ENCODE peak calls at places on chromosomes 3 and 15, in nine cellular contexts. One of them, this sample, is unnamed.
A peak's percentile ranks its signal among the peaks of the same experiment; 100 is the strongest.

GRCh38 chr3:4656646-4657318 is 163.6 kb downstream of the ITPR1 start:
- ATAC-seq in psoas muscle: no peak
- ATAC-seq in right cardiac atrium: peak; percentile 75
- ATAC-seq in gastrocnemius medialis: no peak
- ATAC-seq in body of pancreas: no peak
- ATAC-seq in upper lobe of right lung: no peak
- ATAC-seq in GM12878: no peak
- ATAC-seq in right lobe of liver: no peak
- ATAC-seq in CD8-positive, alpha-beta T cell: no peak
- ATAC-seq in this sample: no peak

GRCh38 chr3:59469948-59470723 is 420.3 kb upstream of the CFAP20DC start:
- ATAC-seq in psoas muscle: no peak
- ATAC-seq in right cardiac atrium: no peak
- ATAC-seq in gastrocnemius medialis: no peak
- ATAC-seq in body of pancreas: no peak
- ATAC-seq in upper lobe of right lung: no peak
- ATAC-seq in GM12878: no peak
- ATAC-seq in right lobe of liver: no peak
- ATAC-seq in CD8-positive, alpha-beta T cell: no peak
- ATAC-seq in this sample: no peak

GRCh38 chr15:67100808-67101581 is 35.6 kb downstream of the SMAD3 start:
- ATAC-seq in psoas muscle: peak; percentile 32
- ATAC-seq in right cardiac atrium: no peak
- ATAC-seq in gastrocnemius medialis: no peak
- ATAC-seq in body of pancreas: no peak
- ATAC-seq in upper lobe of right lung: no peak
- ATAC-seq in GM12878: peak; percentile 78
- ATAC-seq in right lobe of liver: no peak
- ATAC-seq in CD8-positive, alpha-beta T cell: peak; percentile 41
- ATAC-seq in this sample: no peak

GRCh38 chr3:128780438-128780837 is 54.5 kb downstream of the RAB7A start:
- ATAC-seq in psoas muscle: peak; percentile 33
- ATAC-seq in right cardiac atrium: peak; percentile 19
- ATAC-seq in gastrocnemius medialis: peak; percentile 47
- ATAC-seq in body of pancreas: no peak
- ATAC-seq in upper lobe of right lung: peak; percentile 45
- ATAC-seq in GM12878: no peak
- ATAC-seq in right lobe of liver: no peak
- ATAC-seq in CD8-positive, alpha-beta T cell: no peak
- ATAC-seq in this sample: no peak

GRCh38 chr15:101089579-101090459 is 162.0 kb downstream of the CHSY1 start:
- ATAC-seq in psoas muscle: no peak
- ATAC-seq in right cardiac atrium: peak; percentile 3
- ATAC-seq in gastrocnemius medialis: no peak
- ATAC-seq in body of pancreas: no peak
- ATAC-seq in upper lobe of right lung: no peak
- ATAC-seq in GM12878: no peak
- ATAC-seq in right lobe of liver: no peak
- ATAC-seq in CD8-positive, alpha-beta T cell: no peak
- ATAC-seq in this sample: no peak

GRCh38 chr3:111737712-111738097 is 121.4 kb upstream of the PHLDB2 start:
- ATAC-seq in psoas muscle: peak; percentile 84
- ATAC-seq in right cardiac atrium: peak; percentile 88
- ATAC-seq in gastrocnemius medialis: peak; percentile 80
- ATAC-seq in body of pancreas: peak; percentile 83
- ATAC-seq in upper lobe of right lung: peak; percentile 78
- ATAC-seq in GM12878: peak; percentile 73
- ATAC-seq in right lobe of liver: peak; percentile 62
- ATAC-seq in CD8-positive, alpha-beta T cell: no peak
- ATAC-seq in this sample: peak; percentile 88

GRCh38 chr3:156726456-156726855 is 52.1 kb downstream of the TIPARP start:
- ATAC-seq in psoas muscle: no peak
- ATAC-seq in right cardiac atrium: no peak
- ATAC-seq in gastrocnemius medialis: no peak
- ATAC-seq in body of pancreas: no peak
- ATAC-seq in upper lobe of right lung: no peak
- ATAC-seq in GM12878: no peak
- ATAC-seq in right lobe of liver: no peak
- ATAC-seq in CD8-positive, alpha-beta T cell: no peak
- ATAC-seq in this sample: no peak

GRCh38 chr3:42867138-42867537 is 8.5 kb downstream of the CYP8B1 start:
- ATAC-seq in psoas muscle: no peak
- ATAC-seq in right cardiac atrium: no peak
- ATAC-seq in gastrocnemius medialis: no peak
- ATAC-seq in body of pancreas: no peak
- ATAC-seq in upper lobe of right lung: no peak
- ATAC-seq in GM12878: no peak
- ATAC-seq in right lobe of liver: peak; percentile 37
- ATAC-seq in CD8-positive, alpha-beta T cell: no peak
- ATAC-seq in this sample: no peak

GRCh38 chr15:74897300-74897701 is 7.5 kb downstream of the MPI start:
- ATAC-seq in psoas muscle: no peak
- ATAC-seq in right cardiac atrium: peak; percentile 47
- ATAC-seq in gastrocnemius medialis: no peak
- ATAC-seq in body of pancreas: no peak
- ATAC-seq in upper lobe of right lung: no peak
- ATAC-seq in GM12878: no peak
- ATAC-seq in right lobe of liver: no peak
- ATAC-seq in CD8-positive, alpha-beta T cell: no peak
- ATAC-seq in this sample: no peak

GRCh38 chr3:129500334-129500658 is 28.1 kb upstream of the RHO start:
- ATAC-seq in psoas muscle: no peak
- ATAC-seq in right cardiac atrium: no peak
- ATAC-seq in gastrocnemius medialis: no peak
- ATAC-seq in body of pancreas: no peak
- ATAC-seq in upper lobe of right lung: no peak
- ATAC-seq in GM12878: no peak
- ATAC-seq in right lobe of liver: peak; percentile 63
- ATAC-seq in CD8-positive, alpha-beta T cell: no peak
- ATAC-seq in this sample: no peak

GRCh38 chr3:128481438-128481942 is 11.5 kb downstream of the GATA2 start:
- ATAC-seq in psoas muscle: peak; percentile 55
- ATAC-seq in right cardiac atrium: peak; percentile 62
- ATAC-seq in gastrocnemius medialis: peak; percentile 30
- ATAC-seq in body of pancreas: peak; percentile 19
- ATAC-seq in upper lobe of right lung: peak; percentile 4
- ATAC-seq in GM12878: no peak
- ATAC-seq in right lobe of liver: no peak
- ATAC-seq in CD8-positive, alpha-beta T cell: no peak
- ATAC-seq in this sample: peak; percentile 34

GRCh38 chr3:122803977-122804376 is 9.1 kb downstream of the SLC49A4 start:
- ATAC-seq in psoas muscle: no peak
- ATAC-seq in right cardiac atrium: no peak
- ATAC-seq in gastrocnemius medialis: no peak
- ATAC-seq in body of pancreas: no peak
- ATAC-seq in upper lobe of right lung: no peak
- ATAC-seq in GM12878: no peak
- ATAC-seq in right lobe of liver: no peak
- ATAC-seq in CD8-positive, alpha-beta T cell: no peak
- ATAC-seq in this sample: no peak

GRCh38 chr3:141427764-141428163 is 59.1 kb upstream of the RASA2 start:
- ATAC-seq in psoas muscle: no peak
- ATAC-seq in right cardiac atrium: no peak
- ATAC-seq in gastrocnemius medialis: no peak
- ATAC-seq in body of pancreas: peak; percentile 28
- ATAC-seq in upper lobe of right lung: no peak
- ATAC-seq in GM12878: no peak
- ATAC-seq in right lobe of liver: no peak
- ATAC-seq in CD8-positive, alpha-beta T cell: no peak
- ATAC-seq in this sample: no peak

GRCh38 chr3:15535757-15536156 is 14.3 kb upstream of the COLQ start:
- ATAC-seq in psoas muscle: no peak
- ATAC-seq in right cardiac atrium: no peak
- ATAC-seq in gastrocnemius medialis: no peak
- ATAC-seq in body of pancreas: no peak
- ATAC-seq in upper lobe of right lung: peak; percentile 44
- ATAC-seq in GM12878: peak; percentile 81
- ATAC-seq in right lobe of liver: no peak
- ATAC-seq in CD8-positive, alpha-beta T cell: peak; percentile 81
- ATAC-seq in this sample: no peak

GRCh38 chr3:184373422-184373821 is 4.6 kb downstream of the THPO start:
- ATAC-seq in psoas muscle: no peak
- ATAC-seq in right cardiac atrium: peak; percentile 22
- ATAC-seq in gastrocnemius medialis: no peak
- ATAC-seq in body of pancreas: no peak
- ATAC-seq in upper lobe of right lung: no peak
- ATAC-seq in GM12878: no peak
- ATAC-seq in right lobe of liver: no peak
- ATAC-seq in CD8-positive, alpha-beta T cell: no peak
- ATAC-seq in this sample: peak; percentile 82

GRCh38 chr15:58313810-58314592 is 117.8 kb upstream of the LIPC start:
- ATAC-seq in psoas muscle: no peak
- ATAC-seq in right cardiac atrium: no peak
- ATAC-seq in gastrocnemius medialis: no peak
- ATAC-seq in body of pancreas: no peak
- ATAC-seq in upper lobe of right lung: no peak
- ATAC-seq in GM12878: no peak
- ATAC-seq in right lobe of liver: no peak
- ATAC-seq in CD8-positive, alpha-beta T cell: peak; percentile 59
- ATAC-seq in this sample: no peak

GRCh38 chr15:74785716-74786032 is 3.8 kb downstream of the CSK start:
- ATAC-seq in psoas muscle: no peak
- ATAC-seq in right cardiac atrium: no peak
- ATAC-seq in gastrocnemius medialis: no peak
- ATAC-seq in body of pancreas: no peak
- ATAC-seq in upper lobe of right lung: no peak
- ATAC-seq in GM12878: peak; percentile 2
- ATAC-seq in right lobe of liver: no peak
- ATAC-seq in CD8-positive, alpha-beta T cell: no peak
- ATAC-seq in this sample: no peak

GRCh38 chr3:188335656-188336055 is 181.7 kb downstream of the LPP start:
- ATAC-seq in psoas muscle: no peak
- ATAC-seq in right cardiac atrium: no peak
- ATAC-seq in gastrocnemius medialis: no peak
- ATAC-seq in body of pancreas: no peak
- ATAC-seq in upper lobe of right lung: no peak
- ATAC-seq in GM12878: no peak
- ATAC-seq in right lobe of liver: no peak
- ATAC-seq in CD8-positive, alpha-beta T cell: no peak
- ATAC-seq in this sample: no peak

GRCh38 chr3:165195226-165195625 is 958 bp downstream of the SLITRK3 start:
- ATAC-seq in psoas muscle: no peak
- ATAC-seq in right cardiac atrium: no peak
- ATAC-seq in gastrocnemius medialis: no peak
- ATAC-seq in body of pancreas: peak; percentile 43
- ATAC-seq in upper lobe of right lung: no peak
- ATAC-seq in GM12878: no peak
- ATAC-seq in right lobe of liver: peak; percentile 20
- ATAC-seq in CD8-positive, alpha-beta T cell: no peak
- ATAC-seq in this sample: no peak
- H3K4me3 ChIP-seq in psoas muscle: peak overlapping the region; percentile 59
- H3K4me3 ChIP-seq in right cardiac atrium: peak overlapping the region; percentile 29
- H3K4me3 ChIP-seq in gastrocnemius medialis: peak overlapping the region; percentile 65
- H3K4me3 ChIP-seq in body of pancreas: no peak overlapping the region
- H3K4me3 ChIP-seq in upper lobe of right lung: peak overlapping the region; percentile 31
- H3K4me3 ChIP-seq in GM12878: no peak overlapping the region
- H3K4me3 ChIP-seq in right lobe of liver: peak overlapping the region; percentile 54
- H3K4me3 ChIP-seq in CD8-positive, alpha-beta T cell: no peak overlapping the region
- H3K4me3 ChIP-seq in this sample: peak overlapping the region; percentile 66

GRCh38 chr3:126257984-126258383 is 77.6 kb upstream of the ALDH1L1 start:
- ATAC-seq in psoas muscle: no peak
- ATAC-seq in right cardiac atrium: no peak
- ATAC-seq in gastrocnemius medialis: no peak
- ATAC-seq in body of pancreas: no peak
- ATAC-seq in upper lobe of right lung: no peak
- ATAC-seq in GM12878: no peak
- ATAC-seq in right lobe of liver: no peak
- ATAC-seq in CD8-positive, alpha-beta T cell: no peak
- ATAC-seq in this sample: no peak
- H3K4me3 ChIP-seq in psoas muscle: no peak overlapping the region
- H3K4me3 ChIP-seq in right cardiac atrium: no peak overlapping the region
- H3K4me3 ChIP-seq in gastrocnemius medialis: no peak overlapping the region
- H3K4me3 ChIP-seq in body of pancreas: no peak overlapping the region
- H3K4me3 ChIP-seq in upper lobe of right lung: no peak overlapping the region
- H3K4me3 ChIP-seq in GM12878: no peak overlapping the region
- H3K4me3 ChIP-seq in right lobe of liver: no peak overlapping the region
- H3K4me3 ChIP-seq in CD8-positive, alpha-beta T cell: no peak overlapping the region
- H3K4me3 ChIP-seq in this sample: no peak overlapping the region

GRCh38 chr3:138862924-138863775 is 28.4 kb upstream of the PIK3CB start:
- ATAC-seq in psoas muscle: peak; percentile 84
- ATAC-seq in right cardiac atrium: peak; percentile 84
- ATAC-seq in gastrocnemius medialis: peak; percentile 87
- ATAC-seq in body of pancreas: peak; percentile 93
- ATAC-seq in upper lobe of right lung: peak; percentile 74
- ATAC-seq in GM12878: peak; percentile 69
- ATAC-seq in right lobe of liver: peak; percentile 94
- ATAC-seq in CD8-positive, alpha-beta T cell: no peak
- ATAC-seq in this sample: peak; percentile 67

GRCh38 chr3:138861755-138862333 is 27.1 kb upstream of the PIK3CB start:
- ATAC-seq in psoas muscle: no peak
- ATAC-seq in right cardiac atrium: no peak
- ATAC-seq in gastrocnemius medialis: no peak
- ATAC-seq in body of pancreas: no peak
- ATAC-seq in upper lobe of right lung: no peak
- ATAC-seq in GM12878: no peak
- ATAC-seq in right lobe of liver: no peak
- ATAC-seq in CD8-positive, alpha-beta T cell: no peak
- ATAC-seq in this sample: no peak

GRCh38 chr3:138862531-138862923 is 27.8 kb upstream of the PIK3CB start:
- ATAC-seq in psoas muscle: no peak
- ATAC-seq in right cardiac atrium: peak; percentile 79
- ATAC-seq in gastrocnemius medialis: no peak
- ATAC-seq in body of pancreas: peak; percentile 79
- ATAC-seq in upper lobe of right lung: peak; percentile 90
- ATAC-seq in GM12878: peak; percentile 49
- ATAC-seq in right lobe of liver: peak; percentile 59
- ATAC-seq in CD8-positive, alpha-beta T cell: no peak
- ATAC-seq in this sample: peak; percentile 28

GRCh38 chr3:138867996-138868395 is 33.3 kb upstream of the PIK3CB start:
- ATAC-seq in psoas muscle: no peak
- ATAC-seq in right cardiac atrium: no peak
- ATAC-seq in gastrocnemius medialis: no peak
- ATAC-seq in body of pancreas: no peak
- ATAC-seq in upper lobe of right lung: no peak
- ATAC-seq in GM12878: peak; percentile 30
- ATAC-seq in right lobe of liver: no peak
- ATAC-seq in CD8-positive, alpha-beta T cell: no peak
- ATAC-seq in this sample: no peak

GRCh38 chr3:138863776-138864113 is 29.0 kb upstream of the PIK3CB start:
- ATAC-seq in psoas muscle: no peak
- ATAC-seq in right cardiac atrium: no peak
- ATAC-seq in gastrocnemius medialis: no peak
- ATAC-seq in body of pancreas: no peak
- ATAC-seq in upper lobe of right lung: no peak
- ATAC-seq in GM12878: no peak
- ATAC-seq in right lobe of liver: no peak
- ATAC-seq in CD8-positive, alpha-beta T cell: no peak
- ATAC-seq in this sample: no peak
- H3K4me3 ChIP-seq in psoas muscle: no peak overlapping the region
- H3K4me3 ChIP-seq in right cardiac atrium: no peak overlapping the region
- H3K4me3 ChIP-seq in gastrocnemius medialis: no peak overlapping the region
- H3K4me3 ChIP-seq in body of pancreas: no peak overlapping the region
- H3K4me3 ChIP-seq in upper lobe of right lung: no peak overlapping the region
- H3K4me3 ChIP-seq in GM12878: no peak overlapping the region
- H3K4me3 ChIP-seq in right lobe of liver: no peak overlapping the region
- H3K4me3 ChIP-seq in CD8-positive, alpha-beta T cell: no peak overlapping the region
- H3K4me3 ChIP-seq in this sample: no peak overlapping the region

DNA sequence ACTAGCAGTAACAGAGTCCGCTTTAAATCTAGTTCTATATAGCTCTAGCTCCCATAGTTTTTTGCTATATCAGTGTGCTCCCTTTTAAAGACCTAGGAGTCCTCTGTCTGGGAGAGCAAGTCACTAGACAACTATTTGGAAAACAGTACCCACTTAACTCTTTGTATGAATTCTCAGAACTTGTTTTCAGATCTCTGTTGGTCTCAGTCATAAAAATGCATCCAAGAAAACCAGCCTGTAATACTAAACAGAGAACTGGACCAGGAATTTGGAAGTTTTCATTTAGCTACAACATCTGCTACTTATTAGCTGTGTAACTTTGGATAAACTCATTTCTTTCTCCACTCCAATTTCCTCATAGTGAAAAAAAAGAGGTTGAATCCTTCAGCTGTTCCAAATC is 56.9 kb upstream of the C3orf49 start:
- ATAC-seq in psoas muscle: no peak
- ATAC-seq in right cardiac atrium: no peak
- ATAC-seq in gastrocnemius medialis: no peak
- ATAC-seq in body of pancreas: no peak
- ATAC-seq in upper lobe of right lung: no peak
- ATAC-seq in GM12878: no peak
- ATAC-seq in right lobe of liver: no peak
- ATAC-seq in CD8-positive, alpha-beta T cell: no peak
- ATAC-seq in this sample: no peak
- H3K4me3 ChIP-seq in psoas muscle: no peak overlapping the region
- H3K4me3 ChIP-seq in right cardiac atrium: no peak overlapping the region
- H3K4me3 ChIP-seq in gastrocnemius medialis: no peak overlapping the region
- H3K4me3 ChIP-seq in body of pancreas: no peak overlapping the region
- H3K4me3 ChIP-seq in upper lobe of right lung: no peak overlapping the region
- H3K4me3 ChIP-seq in GM12878: no peak overlapping the region
- H3K4me3 ChIP-seq in right lobe of liver: no peak overlapping the region
- H3K4me3 ChIP-seq in CD8-positive, alpha-beta T cell: no peak overlapping the region
- H3K4me3 ChIP-seq in this sample: no peak overlapping the region

This sample was measured in gastroesophageal sphincter.